ENCODE peak calls at places on chromosomes 3 and 15, in five cellular contexts. X is SJSA1, N is H1, D is substantia nigra, V is AG04450. W is an unnamed sample.

GRCh38 chr3:135865554-135865953 is 100.0 kb upstream of the PPP2R3A start:
- DNase-seq in V (no peak), D (no peak), X (no peak), N (no peak), W (no peak)

GRCh38 chr3:171256445-171257250 is 203.6 kb downstream of the TNIK start:
- DNase-seq in X (no peak), N (no peak), V (no peak), D (no peak), W (no peak)

GRCh38 chr3:4739289-4740236 is 239.7 kb upstream of the BHLHE40 start:
- DNase-seq in N (no peak), X (no peak), D (no peak), V (no peak), W (no peak)

GRCh38 chr3:182904164-182904563 is 76.2 kb downstream of the DCUN1D1 start:
- DNase-seq in V (no peak), D (no peak), N (no peak), X (no peak), W (no peak)

GRCh38 chr15:22895465-22896190 is 57.2 kb downstream of the NIPA2 start:
- DNase-seq in N (no peak), X (no peak), V (no peak), D (no peak), W (no peak)

GRCh38 chr3:139173372-139174108 is 128.8 kb upstream of the PRR23C start:
- DNase-seq in N (no peak), V (no peak), X (no peak), D (peak; percentile 56), W (peak; percentile 80)

GRCh38 chr3:147210676-147211075 is 195.7 kb downstream of the ZIC4 start:
- DNase-seq in D (no peak), V (no peak), N (no peak), X (no peak), W (no peak)

GRCh38 chr3:35473956-35474355 is 165.4 kb upstream of the ARPP21 start:
- DNase-seq in X (no peak), V (no peak), N (no peak), D (no peak), W (no peak)

GRCh38 chr15:45121706-45122417 is 7.7 kb downstream of the DUOXA2 start:
- DNase-seq in V (peak; percentile 36), N (no peak), D (no peak), X (no peak), W (no peak)

GRCh38 chr15:48285329-48286214 is 45.7 kb upstream of the DUT start:
- DNase-seq in D (peak; percentile 48), V (peak; percentile 82), N (no peak), X (peak; percentile 65), W (peak; percentile 68)

GRCh38 chr15:100684591-100684990 is 82.2 kb downstream of the ASB7 start:
- DNase-seq in D (no peak), X (no peak), V (no peak), N (no peak), W (no peak)

GRCh38 chr15:73324496-73325170 is 44.1 kb downstream of the HCN4 start:
- DNase-seq in V (no peak), X (no peak), D (no peak), N (no peak), W (no peak)

GRCh38 chr15:73323374-73323955 is 45.3 kb downstream of the HCN4 start:
- DNase-seq in N (no peak), X (no peak), V (no peak), D (no peak), W (no peak)

GRCh38 chr15:73323956-73324355 is 44.8 kb downstream of the HCN4 start:
- DNase-seq in N (no peak), V (no peak), D (no peak), X (no peak), W (no peak)

GRCh38 chr15:73321496-73322344 is 47.0 kb downstream of the HCN4 start:
- DNase-seq in N (no peak), D (no peak), X (no peak), V (no peak), W (no peak)

DNA sequence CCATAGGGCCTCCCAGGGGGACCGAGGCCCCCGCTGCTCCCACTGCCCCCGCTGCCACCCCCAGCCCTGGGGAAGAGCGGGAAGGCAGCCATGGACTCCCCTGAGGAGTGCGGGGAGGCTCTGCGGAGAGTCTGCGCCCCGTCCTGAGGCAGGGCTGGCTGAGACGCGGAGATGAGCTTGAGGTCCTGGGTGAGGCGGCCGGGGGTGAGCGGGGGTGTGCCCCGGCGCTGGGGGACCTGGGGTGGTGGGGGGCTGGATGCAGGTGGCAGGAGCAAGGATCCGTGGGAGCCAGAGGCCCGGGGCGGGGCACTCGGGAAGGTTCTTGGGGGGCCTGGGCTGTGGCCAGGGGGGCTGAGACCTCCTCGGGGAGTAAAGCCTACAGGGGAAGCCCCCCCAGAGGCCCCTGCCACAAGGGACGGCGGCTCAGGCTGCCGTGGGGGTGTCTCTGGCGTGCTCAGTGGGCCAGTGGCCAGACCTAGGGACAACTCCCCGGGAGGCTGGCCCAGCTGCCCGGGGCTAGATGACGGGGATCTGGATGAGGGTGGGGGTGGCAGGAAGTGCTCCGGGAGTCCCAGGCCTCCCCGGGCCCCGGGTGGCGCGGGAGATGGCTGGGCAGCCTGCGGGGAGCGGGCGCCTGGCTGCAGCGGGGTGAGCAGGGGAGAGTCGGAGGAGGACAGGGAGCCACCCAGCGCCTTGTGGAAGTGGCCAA is 45.9 kb downstream of the HCN4 start:
- DNase-seq in V (no peak), D (no peak), N (no peak), X (no peak), W (no peak)
- H3K27ac ChIP-seq in V (no peak overlapping the region), D (no peak overlapping the region), N (no peak overlapping the region), X (no peak overlapping the region), W (no peak overlapping the region)

GRCh38 chr15:62440731-62441130 is 275.6 kb upstream of the C2CD4B start:
- DNase-seq in X (no peak), V (no peak), N (no peak), D (no peak), W (no peak)
- H3K27ac ChIP-seq in X (no peak overlapping the region), V (no peak overlapping the region), N (no peak overlapping the region), D (no peak overlapping the region), W (no peak overlapping the region)

DNA sequence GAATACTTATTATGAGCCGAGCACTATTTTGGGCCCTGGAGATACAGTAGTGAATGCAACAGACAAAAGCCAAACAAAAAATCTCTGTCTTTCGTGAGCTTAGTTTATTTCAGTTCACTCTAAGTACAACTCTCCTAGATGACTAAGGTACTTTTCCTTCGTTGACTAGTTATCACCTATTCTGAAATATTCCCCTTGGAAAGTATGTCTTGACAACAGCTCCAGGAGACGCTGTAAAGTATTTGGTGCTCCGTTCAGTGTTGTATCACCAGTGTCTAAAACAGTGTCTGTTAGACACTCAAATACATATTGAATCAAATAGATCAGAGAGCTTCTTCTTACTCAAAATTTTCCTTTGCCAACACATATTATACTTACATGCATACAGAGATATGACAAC is 119.6 kb downstream of the TFDP2 start:
- DNase-seq in V (no peak), N (no peak), X (no peak), D (no peak), W (no peak)
- H3K27ac ChIP-seq in V (no peak overlapping the region), N (no peak overlapping the region), X (no peak overlapping the region), D (no peak overlapping the region), W (no peak overlapping the region)

GRCh38 chr15:65354835-65355172 is 23.0 kb downstream of the IGDCC3 start:
- DNase-seq in N (no peak), D (peak; percentile 50), X (no peak), V (no peak), W (no peak)
- H3K27ac ChIP-seq in N (no peak overlapping the region), D (peak overlapping the region; percentile 70), X (no peak overlapping the region), V (no peak overlapping the region), W (no peak overlapping the region)

DNA sequence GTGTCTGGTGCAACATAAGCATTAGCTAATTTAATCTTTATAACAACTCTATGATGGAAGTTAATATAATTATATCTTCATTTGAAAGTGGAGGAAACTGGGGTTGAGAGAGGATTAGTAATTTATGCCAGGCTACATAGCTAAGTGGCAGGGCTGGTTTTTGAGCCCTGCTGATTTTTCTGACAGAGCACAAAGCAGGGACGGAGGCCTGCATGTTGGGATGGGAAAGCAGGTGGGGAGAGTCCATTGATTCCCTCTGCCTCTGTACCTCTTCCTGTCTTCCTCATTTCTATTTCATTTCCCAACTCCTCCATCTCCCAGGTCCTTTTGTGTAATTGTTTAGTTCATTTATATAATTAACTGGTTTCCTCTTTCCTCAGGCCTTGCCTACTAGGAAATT is 251.6 kb upstream of the ZPLD1 start:
- DNase-seq in D (no peak), V (no peak), X (no peak), N (no peak), W (no peak)
- H3K27ac ChIP-seq in D (no peak overlapping the region), V (no peak overlapping the region), X (no peak overlapping the region), N (no peak overlapping the region), W (no peak overlapping the region)

W was measured in MM.1S.